ENCODE peak calls at places on chromosomes 11 and 22, in ten cellular contexts. B is AG04450, C is Calu3, H is GM13977, A is HL-60, P is GM13976, S is heart right ventricle, V is Caco-2, Q is PC-9, Z is B cell. I is an unnamed sample.

GRCh38 chr22:44225091-44225689 is 44.5 kb downstream of the PARVG start:
- DNase-seq in B (no peak), C (no peak), H (no peak), A (no peak), P (no peak), S (no peak), V (no peak), Q (no peak), Z (no peak), I (no peak)

GRCh38 chr11:21640491-21640890 is 552.4 kb upstream of the ANO5 start:
- DNase-seq in B (no peak), C (no peak), H (no peak), A (no peak), P (no peak), S (no peak), V (no peak), Q (no peak), Z (no peak), I (no peak)

GRCh38 chr11:85685820-85686459 is at the start of gene CCDC89:
- DNase-seq in B (peak), C (no peak), H (no peak), A (no peak), P (no peak), S (peak), V (peak), Q (no peak), Z (no peak), I (no peak)

GRCh38 chr11:74249496-74249895 is 61.9 kb downstream of the P4HA3 start:
- DNase-seq in B (no peak), C (no peak), H (no peak), A (no peak), P (no peak), S (no peak), V (no peak), Q (no peak), Z (no peak), I (no peak)

GRCh38 chr11:34890812-34891211 is 25.4 kb downstream of the APIP start:
- DNase-seq in B (peak), C (no peak), H (peak), A (no peak), P (no peak), S (no peak), V (peak), Q (no peak), Z (no peak), I (peak)

GRCh38 chr22:35837328-35837727 is 119.7 kb downstream of the APOL5 start:
- DNase-seq in B (no peak), C (no peak), H (no peak), A (no peak), P (no peak), S (no peak), V (no peak), Q (no peak), Z (no peak), I (no peak)

GRCh38 chr11:24086921-24087320 is 409.9 kb upstream of the LUZP2 start:
- DNase-seq in B (no peak), C (no peak), H (no peak), A (no peak), P (no peak), S (no peak), V (no peak), Q (no peak), Z (no peak), I (no peak)

GRCh38 chr11:78783846-78784245 is 209.2 kb upstream of the NARS2 start:
- DNase-seq in B (no peak), C (no peak), H (no peak), A (no peak), P (no peak), S (no peak), V (no peak), Q (no peak), Z (no peak), I (no peak)

GRCh38 chr11:112844530-112844929 is 116.7 kb upstream of the NCAM1 start:
- DNase-seq in B (no peak), C (no peak), H (no peak), A (no peak), P (no peak), S (no peak), V (no peak), Q (no peak), Z (no peak), I (no peak)

GRCh38 chr11:14902650-14903350 is 10.8 kb upstream of the CYP2R1 start:
- DNase-seq in B (no peak), C (no peak), H (no peak), A (no peak), P (no peak), S (no peak), V (no peak), Q (no peak), Z (no peak), I (peak)

GRCh38 chr11:34342008-34342533 is 15.7 kb downstream of the ABTB2 start:
- DNase-seq in B (no peak), C (no peak), H (no peak), A (no peak), P (no peak), S (no peak), V (no peak), Q (no peak), Z (no peak), I (no peak)

GRCh38 chr22:40679249-40679963 is at the start of gene MCHR1:
- DNase-seq in B (no peak), C (no peak), H (no peak), A (no peak), P (no peak), S (no peak), V (no peak), Q (no peak), Z (no peak), I (no peak)

GRCh38 chr11:26319906-26320305 is 12.0 kb upstream of the ANO3 start:
- DNase-seq in B (no peak), C (no peak), H (no peak), A (peak), P (no peak), S (no peak), V (no peak), Q (no peak), Z (no peak), I (peak)

GRCh38 chr22:39179841-39180335 is 27.4 kb upstream of the CBX7 start:
- DNase-seq in B (no peak), C (no peak), H (no peak), A (no peak), P (no peak), S (no peak), V (no peak), Q (no peak), Z (no peak), I (no peak)

GRCh38 chr11:27392715-27393114 is 29.7 kb upstream of the CCDC34 start:
- DNase-seq in B (peak), C (no peak), H (no peak), A (no peak), P (no peak), S (no peak), V (peak), Q (peak), Z (no peak), I (peak)

GRCh38 chr22:25628494-25628893 is 64.0 kb downstream of the GRK3 start:
- DNase-seq in B (no peak), C (no peak), H (no peak), A (no peak), P (no peak), S (no peak), V (no peak), Q (no peak), Z (no peak), I (no peak)

GRCh38 chr11:84390441-84391078 is 1104.4 kb upstream of the CCDC90B start:
- DNase-seq in B (no peak), C (peak), H (no peak), A (no peak), P (no peak), S (no peak), V (peak), Q (peak), Z (no peak), I (peak)

GRCh38 chr22:49466926-49467590 is 360.6 kb downstream of the BRD1 start:
- DNase-seq in B (no peak), C (no peak), H (no peak), A (no peak), P (no peak), S (no peak), V (no peak), Q (no peak), Z (no peak), I (no peak)

GRCh38 chr11:18310800-18311340 is 11.1 kb downstream of the HPS5 start:
- DNase-seq in B (no peak), C (peak), H (peak), A (no peak), P (peak), S (no peak), V (no peak), Q (no peak), Z (no peak), I (peak)

GRCh38 chr11:37926772-37927171 is 1328.7 kb upstream of the RAG2 start:
- DNase-seq in B (no peak), C (no peak), H (no peak), A (no peak), P (no peak), S (no peak), V (no peak), Q (no peak), Z (no peak), I (no peak)

GRCh38 chr11:48210052-48210451 is 6.6 kb upstream of the OR4B1 start:
- DNase-seq in B (no peak), C (peak), H (no peak), A (no peak), P (no peak), S (no peak), V (peak), Q (peak), Z (no peak), I (peak)

GRCh38 chr22:37533995-37534394 is 14.8 kb upstream of the CARD10 start:
- DNase-seq in B (peak), C (peak), H (no peak), A (peak), P (no peak), S (no peak), V (no peak), Q (peak), Z (no peak), I (peak)

GRCh38 chr11:117189191-117189940 is 9.8 kb upstream of the TAGLN start:
- DNase-seq in B (no peak), C (no peak), H (peak), A (peak), P (peak), S (no peak), V (no peak), Q (no peak), Z (peak), I (no peak)

GRCh38 chr11:35162795-35163194 is 23.8 kb downstream of the CD44 start:
- DNase-seq in B (no peak), C (no peak), H (no peak), A (no peak), P (no peak), S (no peak), V (no peak), Q (no peak), Z (peak), I (no peak)

GRCh38 chr11:71991494-71991893 is 7.2 kb upstream of the IL18BP start:
- DNase-seq in B (no peak), C (no peak), H (no peak), A (no peak), P (peak), S (no peak), V (no peak), Q (no peak), Z (peak), I (no peak)

GRCh38 chr11:70192666-70193410 is 10.3 kb upstream of the FADD start:
- DNase-seq in B (no peak), C (no peak), H (no peak), A (no peak), P (no peak), S (peak), V (no peak), Q (no peak), Z (no peak), I (no peak)

GRCh38 chr11:34206598-34207300 is 101.3 kb downstream of the NAT10 start:
- DNase-seq in B (no peak), C (no peak), H (no peak), A (no peak), P (no peak), S (no peak), V (no peak), Q (no peak), Z (no peak), I (no peak)

GRCh38 chr11:71372693-71373657 is 75.2 kb downstream of the DHCR7 start:
- DNase-seq in B (peak), C (peak), H (no peak), A (no peak), P (no peak), S (no peak), V (peak), Q (no peak), Z (no peak), I (peak)

GRCh38 chr11:84558085-84558905 is 1068.8 kb downstream of the DLG2 start:
- DNase-seq in B (peak), C (peak), H (peak), A (no peak), P (peak), S (peak), V (peak), Q (peak), Z (no peak), I (peak)

GRCh38 chr22:35957589-35957988 is 71.0 kb downstream of the RBFOX2 start:
- DNase-seq in B (no peak), C (no peak), H (no peak), A (no peak), P (no peak), S (no peak), V (no peak), Q (no peak), Z (no peak), I (no peak)

GRCh38 chr11:64400096-64400495 is 41.1 kb downstream of the RPS6KA4 start:
- DNase-seq in B (no peak), C (peak), H (no peak), A (no peak), P (no peak), S (no peak), V (no peak), Q (peak), Z (no peak), I (peak)

GRCh38 chr22:17773606-17774205 is 563 bp downstream of the BID start:
- DNase-seq in B (no peak), C (peak), H (peak), A (no peak), P (peak), S (no peak), V (peak), Q (peak), Z (peak), I (peak)

GRCh38 chr11:109037856-109038780 is 373.2 kb downstream of the DDX10 start:
- DNase-seq in B (no peak), C (no peak), H (no peak), A (no peak), P (no peak), S (no peak), V (no peak), Q (no peak), Z (no peak), I (peak)

GRCh38 chr11:118625976-118626375 is 18.6 kb downstream of the PHLDB1 start:
- DNase-seq in B (no peak), C (no peak), H (no peak), A (no peak), P (no peak), S (no peak), V (no peak), Q (no peak), Z (no peak), I (no peak)

GRCh38 chr11:92852946-92853345 is 116.5 kb upstream of the MTNR1B start:
- DNase-seq in B (no peak), C (no peak), H (no peak), A (no peak), P (no peak), S (no peak), V (no peak), Q (peak), Z (no peak), I (peak)

GRCh38 chr11:132639986-132640385 is 892.3 kb downstream of the OPCML start:
- DNase-seq in B (no peak), C (no peak), H (no peak), A (no peak), P (no peak), S (no peak), V (no peak), Q (no peak), Z (no peak), I (no peak)

GRCh38 chr11:3865388-3866193 is 10.1 kb downstream of the STIM1 start:
- DNase-seq in B (peak), C (no peak), H (no peak), A (no peak), P (no peak), S (peak), V (no peak), Q (peak), Z (no peak), I (peak)

GRCh38 chr11:88508808-88509581 is 171.5 kb upstream of the CTSC start:
- DNase-seq in B (no peak), C (peak), H (peak), A (no peak), P (peak), S (no peak), V (no peak), Q (peak), Z (no peak), I (no peak)

GRCh38 chr11:76445122-76446084 is 585 bp downstream of the EMSY start:
- DNase-seq in B (peak), C (peak), H (peak), A (peak), P (peak), S (peak), V (peak), Q (peak), Z (peak), I (peak)
- TF ChIP-seq CTCF in B (peak), C (no peak), H (no peak), A (no peak), P (no peak), S (peak), V (peak), Q (no peak), Z (no peak), I (no peak)

GRCh38 chr11:13776134-13776815 is 107.8 kb downstream of the FAR1 start:
- DNase-seq in B (no peak), C (no peak), H (no peak), A (no peak), P (no peak), S (no peak), V (peak), Q (peak), Z (no peak), I (peak)
- TF ChIP-seq CTCF in B (no peak), C (peak), H (no peak), A (no peak), P (no peak), S (peak), V (peak), Q (peak), Z (peak), I (no peak)

GRCh38 chr11:115677190-115677589 is 173.0 kb upstream of the CADM1 start:
- DNase-seq in B (no peak), C (no peak), H (no peak), A (no peak), P (no peak), S (no peak), V (no peak), Q (no peak), Z (no peak), I (no peak)

GRCh38 chr11:115676768-115677167 is 172.6 kb upstream of the CADM1 start:
- DNase-seq in B (peak), C (no peak), H (no peak), A (no peak), P (no peak), S (no peak), V (no peak), Q (no peak), Z (no peak), I (no peak)

GRCh38 chr11:115679945-115680344 is 175.7 kb upstream of the CADM1 start:
- DNase-seq in B (no peak), C (no peak), H (no peak), A (no peak), P (no peak), S (no peak), V (no peak), Q (no peak), Z (no peak), I (no peak)

GRCh38 chr11:115676206-115676605 is 172.0 kb upstream of the CADM1 start:
- DNase-seq in B (no peak), C (no peak), H (no peak), A (no peak), P (no peak), S (no peak), V (no peak), Q (no peak), Z (no peak), I (no peak)

DNA sequence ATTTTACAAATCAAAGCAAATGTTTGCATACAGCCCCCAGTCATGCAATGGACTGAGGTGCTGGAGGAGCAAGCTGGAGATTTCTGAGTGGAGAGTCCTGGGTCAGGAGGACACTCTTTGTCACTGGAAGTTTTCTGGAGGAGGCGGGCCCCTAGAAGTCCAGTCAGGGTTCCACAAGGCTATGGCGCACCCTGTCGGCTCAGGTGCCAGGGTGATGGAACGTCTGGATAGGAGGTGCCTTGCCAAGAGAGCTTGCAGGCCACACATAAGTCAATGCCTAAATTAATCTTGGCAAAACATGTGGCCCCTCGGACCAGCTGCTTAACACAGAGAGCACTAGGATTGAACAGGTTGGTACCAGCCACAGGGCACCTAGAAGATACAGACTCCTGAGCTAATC is 174.7 kb upstream of the CADM1 start:
- DNase-seq in B (no peak), C (no peak), H (no peak), A (no peak), P (no peak), S (peak), V (peak), Q (no peak), Z (no peak), I (no peak)
- TF ChIP-seq CTCF in B (no peak), C (no peak), H (no peak), A (no peak), P (no peak), S (peak), V (peak), Q (no peak), Z (no peak), I (no peak)

DNA sequence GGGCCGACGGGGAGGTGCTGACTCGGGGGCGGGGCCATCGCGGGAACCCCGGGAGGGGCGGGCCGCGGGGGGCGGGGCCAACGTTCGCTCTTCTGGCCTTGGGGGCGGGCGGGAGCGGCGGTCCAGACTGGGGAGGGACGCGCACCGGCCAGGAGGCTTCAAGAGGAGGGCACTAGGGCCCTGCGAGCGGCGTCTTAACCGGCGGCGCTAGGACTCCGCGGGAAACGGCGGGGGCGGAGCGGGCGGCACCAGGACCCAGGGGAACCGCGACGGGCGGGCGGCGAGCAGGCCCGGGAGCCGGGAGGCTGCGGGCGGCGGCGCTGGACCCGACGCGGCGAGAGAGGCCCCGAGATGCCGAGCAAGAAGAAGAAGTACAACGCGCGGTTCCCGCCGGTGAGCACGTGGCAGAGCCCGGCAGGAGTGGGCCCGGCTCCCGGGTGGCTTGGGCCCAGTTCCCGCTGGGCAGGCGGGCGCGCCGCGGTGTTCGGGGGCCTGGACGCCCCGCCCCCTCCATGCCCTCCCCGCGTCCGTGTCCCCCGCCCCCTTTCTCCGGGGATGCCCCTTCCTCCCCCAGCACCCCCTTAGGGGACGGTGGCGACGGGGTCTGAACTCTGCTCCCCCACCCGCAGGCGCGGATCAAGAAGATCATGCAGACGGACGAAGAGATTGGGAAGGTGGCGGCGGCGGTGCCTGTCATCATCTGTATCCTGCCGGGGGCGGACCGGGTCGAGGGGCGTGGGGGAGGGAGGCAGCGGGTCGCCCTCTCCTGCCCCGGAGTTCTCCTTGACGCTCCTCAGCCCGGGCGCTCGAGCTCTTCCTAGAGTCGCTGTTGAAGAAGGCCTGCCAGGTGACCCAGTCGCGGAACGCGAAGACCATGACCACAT is at the start of gene DRAP1:
- DNase-seq in B (peak), C (peak), H (peak), A (peak), P (peak), S (peak), V (peak), Q (peak), Z (peak), I (peak)
- TF ChIP-seq CTCF in B (no peak), C (no peak), H (no peak), A (no peak), P (no peak), S (peak), V (peak), Q (no peak), Z (no peak), I (no peak)